ENCODE peak calls at places on chromosomes 6 and 20, in eight cellular contexts. A is AG04449, O is astrocyte of the spinal cord, Y is left ventricle myocardium inferior, U is lower lobe of right lung, N is astrocyte, X is Panc1, T is heart left ventricle. G is an unnamed sample.
A peak's percentile ranks its signal among the peaks of the same experiment; 100 is the strongest.

GRCh38 chr20:5526516-5526915 is 209.8 kb upstream of the PROKR2 start:
- DNase-seq in A (no peak), O (no peak), Y (no peak), U (no peak), N (no peak), X (no peak), T (no peak), G (no peak)

GRCh38 chr6:132357120-132357519 is 44.2 kb downstream of the MOXD1 start:
- DNase-seq in A (no peak), O (peak; percentile 25), Y (no peak), U (no peak), N (peak; percentile 33), X (no peak), T (no peak), G (no peak)

GRCh38 chr6:16481680-16482079 is 243.3 kb downstream of the GMPR start:
- DNase-seq in A (no peak), O (no peak), Y (no peak), U (no peak), N (no peak), X (no peak), T (no peak), G (no peak)

GRCh38 chr6:159461998-159462397 is 231.0 kb downstream of the SOD2 start:
- DNase-seq in A (no peak), O (no peak), Y (no peak), U (no peak), N (no peak), X (no peak), T (no peak), G (peak; percentile 67)

GRCh38 chr6:34154668-34155447 is 9.0 kb upstream of the GRM4 start:
- DNase-seq in A (no peak), O (peak; percentile 19), Y (peak; percentile 26), U (no peak), N (peak; percentile 4), X (no peak), T (peak; percentile 49), G (no peak)

GRCh38 chr20:45407067-45407745 is 883 bp upstream of the DBNDD2 start:
- DNase-seq in A (no peak), O (peak; percentile 10), Y (peak; percentile 65), U (no peak), N (peak; percentile 21), X (no peak), T (peak; percentile 79), G (no peak)

GRCh38 chr20:40698744-40699143 is 9.7 kb upstream of the MAFB start:
- DNase-seq in A (no peak), O (no peak), Y (no peak), U (no peak), N (no peak), X (no peak), T (no peak), G (no peak)

GRCh38 chr6:29641430-29642213 is 8.6 kb upstream of the GABBR1 start:
- DNase-seq in A (no peak), O (no peak), Y (no peak), U (no peak), N (no peak), X (no peak), T (no peak), G (no peak)

GRCh38 chr6:88763160-88763559 is 200.3 kb downstream of the RNGTT start:
- DNase-seq in A (no peak), O (no peak), Y (no peak), U (no peak), N (peak; percentile 4), X (no peak), T (no peak), G (no peak)

GRCh38 chr6:84442241-84442640 is 214.8 kb upstream of the CEP162 start:
- DNase-seq in A (no peak), O (no peak), Y (no peak), U (no peak), N (no peak), X (no peak), T (no peak), G (no peak)

GRCh38 chr20:61166324-61166723 is 85.7 kb upstream of the CDH4 start:
- DNase-seq in A (no peak), O (no peak), Y (no peak), U (no peak), N (peak; percentile 41), X (no peak), T (no peak), G (no peak)

GRCh38 chr20:61163027-61163426 is 89.0 kb upstream of the CDH4 start:
- DNase-seq in A (no peak), O (no peak), Y (no peak), U (no peak), N (no peak), X (no peak), T (no peak), G (no peak)

GRCh38 chr20:61161649-61162210 is 90.3 kb upstream of the CDH4 start:
- DNase-seq in A (no peak), O (no peak), Y (no peak), U (no peak), N (no peak), X (no peak), T (no peak), G (no peak)

GRCh38 chr20:61159940-61160688 is 91.9 kb upstream of the CDH4 start:
- DNase-seq in A (no peak), O (no peak), Y (no peak), U (no peak), N (no peak), X (no peak), T (no peak), G (no peak)

DNA sequence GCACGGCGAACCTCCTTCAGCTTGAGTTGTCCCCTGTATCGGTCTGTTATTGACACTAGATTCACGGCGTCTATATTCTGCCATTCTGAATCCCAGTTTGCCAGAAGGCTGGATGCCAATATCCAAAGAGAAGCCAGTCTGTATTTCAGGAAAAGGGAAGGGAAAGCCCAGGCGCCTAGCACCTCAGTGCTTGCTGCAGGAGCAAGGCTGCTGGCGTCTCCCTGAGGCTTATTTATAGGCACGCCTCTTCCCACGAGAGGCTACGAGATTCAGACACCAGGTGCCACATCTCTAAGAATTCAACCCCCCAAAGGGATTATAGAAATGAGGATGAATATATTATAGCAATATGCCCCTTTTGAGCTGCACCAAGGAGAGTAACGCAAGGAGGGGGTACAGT is 89.6 kb upstream of the CDH4 start:
- DNase-seq in A (no peak), O (no peak), Y (no peak), U (no peak), N (no peak), X (no peak), T (no peak), G (no peak)
- H3K4me3 ChIP-seq in A (no peak overlapping the region), O (no peak overlapping the region), Y (no peak overlapping the region), U (no peak overlapping the region), N (no peak overlapping the region), X (no peak overlapping the region), T (no peak overlapping the region), G (no peak overlapping the region)

GRCh38 chr6:99130897-99131873 is 183.4 kb upstream of the FBXL4 start:
- DNase-seq in A (no peak), O (no peak), Y (no peak), U (no peak), N (no peak), X (no peak), T (no peak), G (no peak)
- TF ChIP-seq CTCF in A (no peak), O (no peak), Y (peak; percentile 14), U (no peak), N (no peak), X (peak; percentile 22), T (no peak), G (no peak)

GRCh38 chr6:37695273-37695672 is 2.4 kb downstream of the MDGA1 start:
- DNase-seq in A (no peak), O (no peak), Y (no peak), U (no peak), N (no peak), X (no peak), T (no peak), G (no peak)

GRCh38 chr6:37696220-37696840 is 1.4 kb downstream of the MDGA1 start:
- DNase-seq in A (no peak), O (peak; percentile 51), Y (no peak), U (no peak), N (peak; percentile 42), X (no peak), T (no peak), G (no peak)

GRCh38 chr6:37694259-37694658 is 3.4 kb downstream of the MDGA1 start:
- DNase-seq in A (no peak), O (no peak), Y (no peak), U (no peak), N (no peak), X (no peak), T (no peak), G (no peak)

GRCh38 chr6:37696841-37697735 is 595 bp downstream of the MDGA1 start:
- DNase-seq in A (no peak), O (peak; percentile 22), Y (peak; percentile 27), U (no peak), N (peak; percentile 12), X (no peak), T (peak; percentile 36), G (no peak)

GRCh38 chr6:37695857-37696219 is 1.8 kb downstream of the MDGA1 start:
- DNase-seq in A (no peak), O (no peak), Y (no peak), U (no peak), N (peak; percentile 29), X (no peak), T (no peak), G (no peak)
- H3K4me3 ChIP-seq in A (peak overlapping the region; percentile 67), O (peak overlapping the region; percentile 66), Y (peak overlapping the region; percentile 83), U (peak overlapping the region; percentile 77), N (peak overlapping the region; percentile 71), X (peak overlapping the region; percentile 68), T (peak overlapping the region; percentile 76), G (no peak overlapping the region)

GRCh38 chr6:44676246-44676790 is 288.8 kb downstream of the CDC5L start:
- DNase-seq in A (no peak), O (no peak), Y (no peak), U (no peak), N (no peak), X (no peak), T (no peak), G (no peak)

GRCh38 chr6:44675449-44675848 is 287.9 kb downstream of the CDC5L start:
- DNase-seq in A (no peak), O (no peak), Y (no peak), U (no peak), N (no peak), X (no peak), T (no peak), G (no peak)

GRCh38 chr6:44678252-44678935 is 290.9 kb downstream of the CDC5L start:
- DNase-seq in A (no peak), O (no peak), Y (no peak), U (no peak), N (no peak), X (no peak), T (no peak), G (no peak)

GRCh38 chr6:44674226-44675155 is 287.0 kb downstream of the CDC5L start:
- DNase-seq in A (no peak), O (no peak), Y (no peak), U (no peak), N (no peak), X (no peak), T (no peak), G (no peak)

DNA sequence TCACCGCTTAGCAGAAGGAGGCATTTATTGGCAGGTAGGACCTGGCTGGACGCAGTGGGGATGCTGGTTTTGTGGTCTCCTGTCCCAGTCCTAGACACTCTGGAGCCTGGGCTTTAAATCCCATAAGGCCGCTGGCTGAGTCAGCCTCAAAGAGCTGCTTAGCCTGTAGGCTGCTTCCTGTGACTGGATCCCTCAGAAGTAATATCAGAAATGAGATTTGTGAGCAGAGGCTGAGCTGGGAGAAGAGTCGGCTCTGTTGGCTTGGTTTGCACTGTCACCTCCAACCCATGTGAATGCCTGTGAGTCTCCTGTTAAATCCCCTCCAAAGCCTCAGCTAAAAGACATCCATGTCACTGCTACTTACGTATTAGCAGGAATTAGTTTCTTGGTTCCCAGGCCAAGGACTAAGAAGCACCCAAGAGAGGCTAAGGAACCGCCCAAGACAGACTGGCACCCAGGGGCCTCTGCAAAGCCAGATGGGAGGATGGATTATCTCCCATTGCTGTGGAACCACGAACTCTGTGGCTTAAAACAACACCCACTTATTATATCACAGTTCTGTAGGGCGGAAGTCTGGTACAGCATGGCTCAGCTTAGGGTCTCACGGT is 289.4 kb downstream of the CDC5L start:
- DNase-seq in A (no peak), O (no peak), Y (no peak), U (no peak), N (no peak), X (no peak), T (no peak), G (no peak)
- TF ChIP-seq CTCF in A (no peak), O (no peak), Y (no peak), U (no peak), N (no peak), X (no peak), T (no peak), G (no peak)